ENCODE peak calls at places on chromosomes 6 and 20, in six cellular contexts. P, H, B, J, O and A are unnamed samples.
A peak's percentile ranks its signal among the peaks of the same experiment; 100 is the strongest.

GRCh38 chr20:56628015-56628872 is 862 bp upstream of the TFAP2C start:
- DNase-seq in P (no peak), H (no peak), B (no peak), J (no peak), O (no peak), A (no peak)

GRCh38 chr20:62466071-62466760 is 9.6 kb downstream of the GATA5 start:
- DNase-seq in P (no peak), H (no peak), B (no peak), J (no peak), O (no peak), A (no peak)

GRCh38 chr6:23097569-23097968 is 528.2 kb downstream of the HDGFL1 start:
- DNase-seq in P (no peak), H (no peak), B (no peak), J (no peak), O (no peak), A (no peak)

GRCh38 chr6:99514089-99514488 is 1.1 kb downstream of the USP45 start:
- DNase-seq in P (no peak), H (peak; percentile 36), B (no peak), J (peak; percentile 47), O (no peak), A (no peak)

GRCh38 chr6:166078294-166078693 is 89.4 kb downstream of the TBXT start:
- DNase-seq in P (no peak), H (no peak), B (no peak), J (no peak), O (no peak), A (no peak)

GRCh38 chr20:2695206-2695983 is 2.8 kb downstream of the EBF4 start:
- DNase-seq in P (no peak), H (no peak), B (no peak), J (no peak), O (peak; percentile 17), A (no peak)

GRCh38 chr6:73349311-73349710 is 4.8 kb downstream of the DPPA5 start:
- DNase-seq in P (no peak), H (no peak), B (no peak), J (no peak), O (no peak), A (no peak)

GRCh38 chr6:148866657-148867268 is 119.9 kb downstream of the UST start:
- DNase-seq in P (no peak), H (no peak), B (no peak), J (no peak), O (no peak), A (no peak)

GRCh38 chr6:104771258-104771832 is 88.4 kb downstream of the HACE1 start:
- DNase-seq in P (no peak), H (peak; percentile 51), B (no peak), J (peak; percentile 13), O (no peak), A (no peak)
- TF ChIP-seq CTCF in P (no peak), H (peak; percentile 33), B (peak; percentile 87), J (peak; percentile 31), O (peak; percentile 34), A (no peak)

DNA sequence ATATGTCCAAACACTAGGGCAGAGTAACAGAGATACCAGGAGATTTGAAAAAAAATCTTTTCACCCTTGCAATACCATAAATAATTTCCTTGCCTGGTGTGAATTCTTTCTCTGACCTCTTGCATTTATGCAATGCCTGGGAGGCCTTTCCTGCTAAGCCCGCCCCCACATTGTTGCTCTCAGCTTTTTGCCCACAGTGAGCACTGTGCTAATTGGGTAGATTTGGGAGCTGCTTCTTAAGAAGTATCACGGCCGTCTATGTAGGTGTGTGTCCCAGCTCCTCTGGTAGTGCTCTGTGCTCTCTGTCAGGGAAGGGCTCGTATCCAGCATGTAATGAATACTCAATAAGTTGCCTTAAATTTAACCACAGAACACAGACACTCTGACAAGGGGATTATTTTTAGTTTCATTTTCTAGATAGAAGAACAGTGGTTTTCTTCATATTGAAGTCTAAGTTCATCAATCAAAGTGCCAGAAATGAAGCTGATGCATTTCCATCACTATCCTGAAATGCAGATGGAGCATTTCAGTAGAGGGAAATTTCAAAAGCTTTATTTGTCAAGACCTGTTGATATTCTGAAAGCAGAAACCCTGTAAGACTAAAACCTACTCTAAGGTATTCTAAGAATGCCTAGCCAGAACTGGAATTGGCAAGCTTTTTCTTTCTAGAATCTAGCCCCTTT is 54.5 kb upstream of the CEP85L start:
- DNase-seq in P (peak; percentile 25), H (peak; percentile 74), B (no peak), J (peak; percentile 58), O (no peak), A (no peak)
- H3K4me3 ChIP-seq in P (peak overlapping the region; percentile 12), H (no peak overlapping the region), B (peak overlapping the region; percentile 32), J (no peak overlapping the region), O (peak overlapping the region; percentile 20), A (no peak overlapping the region)

GRCh38 chr6:41334482-41335023 is 855 bp upstream of the NCR2 start:
- DNase-seq in P (no peak), H (no peak), B (no peak), J (peak; percentile 31), O (no peak), A (peak; percentile 49)
- H3K27me3 ChIP-seq in P (no peaks in the 10 kb centered on the region), H (peaks cover 6% of the 10 kb centered on the region), B (no peaks in the 10 kb centered on the region), J (peaks cover 59% of the 10 kb centered on the region), O (peaks cover 26% of the 10 kb centered on the region), A (no peaks in the 10 kb centered on the region)

GRCh38 chr20:25054995-25055629 is 2.8 kb downstream of the ACSS1 start:
- DNase-seq in P (peak; percentile 20), H (no peak), B (no peak), J (no peak), O (peak; percentile 24), A (no peak)
- TF ChIP-seq CTCF in P (no peak), H (no peak), B (no peak), J (no peak), O (no peak), A (no peak)

GRCh38 chr20:36307412-36308317 is 1.5 kb downstream of the DLGAP4 start:
- DNase-seq in P (no peak), H (no peak), B (no peak), J (no peak), O (peak; percentile 16), A (no peak)
- H3K4me3 ChIP-seq in P (no peak overlapping the region), H (no peak overlapping the region), B (no peak overlapping the region), J (no peak overlapping the region), O (no peak overlapping the region), A (no peak overlapping the region)

GRCh38 chr20:664151-664550 is 11.2 kb upstream of the SRXN1 start:
- DNase-seq in P (no peak), H (no peak), B (no peak), J (no peak), O (no peak), A (no peak)
- H3K27me3 ChIP-seq in P (no peaks in the 10 kb centered on the region), H (peaks cover 67% of the 10 kb centered on the region), B (peaks cover 4% of the 10 kb centered on the region), J (no peaks in the 10 kb centered on the region), O (peaks cover 99% of the 10 kb centered on the region), A (no peaks in the 10 kb centered on the region)

GRCh38 chr6:52125139-52125538 is 37.7 kb upstream of the PKHD1 start:
- DNase-seq in P (no peak), H (no peak), B (no peak), J (no peak), O (no peak), A (no peak)
- TF ChIP-seq CTCF in P (no peak), H (no peak), B (no peak), J (no peak), O (no peak), A (no peak)

DNA sequence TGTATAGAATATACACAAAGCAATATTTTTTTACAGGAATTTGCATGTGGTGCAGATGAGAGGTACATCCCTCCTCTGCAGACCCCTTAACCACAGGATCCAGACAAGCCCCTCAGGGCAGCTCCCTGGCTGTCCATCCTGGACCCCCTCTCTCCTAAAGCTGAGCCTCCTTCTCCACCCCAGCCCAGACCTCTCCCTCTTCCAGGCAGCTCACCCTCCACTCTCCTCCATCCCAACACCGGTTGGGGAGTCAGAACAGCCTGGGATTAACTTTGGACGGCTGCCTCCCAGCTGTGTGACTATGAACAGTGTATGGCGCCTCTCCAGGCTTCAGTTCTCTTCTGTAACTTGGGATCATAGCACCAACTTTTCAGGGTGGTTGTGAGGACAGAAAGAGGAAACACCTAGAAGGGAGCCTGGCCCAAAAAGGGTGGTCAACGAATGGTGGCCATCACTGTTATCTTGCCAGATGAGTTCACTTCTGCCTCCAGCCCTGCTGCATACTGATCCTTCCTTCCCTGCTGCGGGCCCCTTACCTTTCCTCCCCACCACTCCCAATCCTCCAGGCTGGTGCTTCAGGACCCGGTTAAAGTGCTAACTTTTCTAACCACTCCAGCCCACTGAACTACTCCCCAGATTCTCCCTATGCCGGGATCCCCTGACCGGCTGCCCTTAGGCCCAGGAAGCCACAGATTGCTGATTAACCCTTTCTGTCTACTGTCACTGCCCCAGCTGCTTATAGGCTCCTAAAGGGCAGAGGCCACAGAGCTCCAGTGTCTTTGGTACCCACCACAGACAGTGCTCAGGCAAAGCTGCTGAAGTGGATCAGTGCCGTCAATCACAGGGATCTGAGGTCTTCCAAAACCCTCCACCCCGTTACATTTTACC is 55.9 kb downstream of the GPR6 start:
- DNase-seq in P (no peak), H (no peak), B (no peak), J (no peak), O (no peak), A (no peak)
- H3K4me3 ChIP-seq in P (no peak overlapping the region), H (no peak overlapping the region), B (no peak overlapping the region), J (no peak overlapping the region), O (no peak overlapping the region), A (no peak overlapping the region)

GRCh38 chr6:88164061-88164460 is 2.1 kb downstream of the CNR1 start:
- DNase-seq in P (no peak), H (no peak), B (no peak), J (no peak), O (no peak), A (no peak)
- H3K27me3 ChIP-seq in P (peaks cover 12% of the 10 kb centered on the region), H (peaks cover 57% of the 10 kb centered on the region), B (peaks cover 8% of the 10 kb centered on the region), J (peaks cover 27% of the 10 kb centered on the region), O (peaks cover 88% of the 10 kb centered on the region), A (peaks cover 9% of the 10 kb centered on the region)